ENCODE peak calls at places on chromosomes 4 and X, in seven cellular contexts. One of them, this sample, is unnamed.

GRCh38 chr4:102819588-102820365 is 7.6 kb downstream of the UBE2D3 start:
- DNase-seq in WERI-Rb-1: no peak
- DNase-seq in cardiac muscle cell: no peak
- DNase-seq in lung: no peak
- DNase-seq in hepatocyte: no peak
- DNase-seq in ovary: no peak
- DNase-seq in AG04450: no peak
- DNase-seq in this sample: peak

GRCh38 chr4:71270901-71271300 is 67.9 kb upstream of the SLC4A4 start:
- DNase-seq in WERI-Rb-1: peak
- DNase-seq in cardiac muscle cell: peak
- DNase-seq in lung: no peak
- DNase-seq in hepatocyte: peak
- DNase-seq in ovary: no peak
- DNase-seq in AG04450: no peak
- DNase-seq in this sample: peak

GRCh38 chr4:40177591-40177990 is 19.2 kb upstream of the RHOH start:
- DNase-seq in WERI-Rb-1: no peak
- DNase-seq in cardiac muscle cell: no peak
- DNase-seq in lung: no peak
- DNase-seq in hepatocyte: no peak
- DNase-seq in ovary: no peak
- DNase-seq in AG04450: no peak
- DNase-seq in this sample: no peak

GRCh38 chr4:7904942-7905341 is 34.7 kb downstream of the AFAP1 start:
- DNase-seq in WERI-Rb-1: no peak
- DNase-seq in cardiac muscle cell: peak
- DNase-seq in lung: no peak
- DNase-seq in hepatocyte: peak
- DNase-seq in ovary: no peak
- DNase-seq in AG04450: peak
- DNase-seq in this sample: no peak

GRCh38 chr4:189162888-189163287 is 777.8 kb upstream of the FRG1 start:
- DNase-seq in WERI-Rb-1: no peak
- DNase-seq in cardiac muscle cell: no peak
- DNase-seq in lung: no peak
- DNase-seq in hepatocyte: no peak
- DNase-seq in ovary: no peak
- DNase-seq in AG04450: no peak
- DNase-seq in this sample: no peak

GRCh38 chrX:116281106-116281505 is 110.6 kb downstream of the AGTR2 start:
- DNase-seq in WERI-Rb-1: no peak
- DNase-seq in cardiac muscle cell: no peak
- DNase-seq in lung: no peak
- DNase-seq in hepatocyte: no peak
- DNase-seq in ovary: no peak
- DNase-seq in AG04450: no peak
- DNase-seq in this sample: peak

GRCh38 chr4:183353557-183353956 is 31.3 kb upstream of the CLDN24 start:
- DNase-seq in WERI-Rb-1: no peak
- DNase-seq in cardiac muscle cell: no peak
- DNase-seq in lung: no peak
- DNase-seq in hepatocyte: no peak
- DNase-seq in ovary: no peak
- DNase-seq in AG04450: no peak
- DNase-seq in this sample: no peak

GRCh38 chr4:99979872-99980271 is 29.8 kb upstream of the H2AZ1 start:
- DNase-seq in WERI-Rb-1: no peak
- DNase-seq in cardiac muscle cell: no peak
- DNase-seq in lung: no peak
- DNase-seq in hepatocyte: no peak
- DNase-seq in ovary: no peak
- DNase-seq in AG04450: no peak
- DNase-seq in this sample: no peak

GRCh38 chr4:17544831-17545234 is 29.9 kb downstream of the CLRN2 start:
- DNase-seq in WERI-Rb-1: no peak
- DNase-seq in cardiac muscle cell: no peak
- DNase-seq in lung: no peak
- DNase-seq in hepatocyte: no peak
- DNase-seq in ovary: no peak
- DNase-seq in AG04450: no peak
- DNase-seq in this sample: no peak

GRCh38 chr4:61200991-61201526 is 933 bp downstream of the ADGRL3 start:
- DNase-seq in WERI-Rb-1: peak
- DNase-seq in cardiac muscle cell: peak
- DNase-seq in lung: no peak
- DNase-seq in hepatocyte: peak
- DNase-seq in ovary: peak
- DNase-seq in AG04450: no peak
- DNase-seq in this sample: no peak

GRCh38 chrX:16711219-16712115 is 1.0 kb downstream of the CTPS2 start:
- DNase-seq in WERI-Rb-1: peak
- DNase-seq in cardiac muscle cell: no peak
- DNase-seq in lung: no peak
- DNase-seq in hepatocyte: peak
- DNase-seq in ovary: peak
- DNase-seq in AG04450: no peak
- DNase-seq in this sample: no peak

GRCh38 chrX:141669689-141670088 is 28.9 kb downstream of the SPANXD start:
- DNase-seq in WERI-Rb-1: no peak
- DNase-seq in cardiac muscle cell: no peak
- DNase-seq in lung: peak
- DNase-seq in hepatocyte: no peak
- DNase-seq in ovary: no peak
- DNase-seq in AG04450: no peak
- DNase-seq in this sample: no peak

GRCh38 chrX:95055991-95056390 is 1382.0 kb downstream of the FAM133A start:
- DNase-seq in WERI-Rb-1: no peak
- DNase-seq in cardiac muscle cell: no peak
- DNase-seq in lung: no peak
- DNase-seq in hepatocyte: no peak
- DNase-seq in ovary: no peak
- DNase-seq in AG04450: no peak
- DNase-seq in this sample: no peak

DNA sequence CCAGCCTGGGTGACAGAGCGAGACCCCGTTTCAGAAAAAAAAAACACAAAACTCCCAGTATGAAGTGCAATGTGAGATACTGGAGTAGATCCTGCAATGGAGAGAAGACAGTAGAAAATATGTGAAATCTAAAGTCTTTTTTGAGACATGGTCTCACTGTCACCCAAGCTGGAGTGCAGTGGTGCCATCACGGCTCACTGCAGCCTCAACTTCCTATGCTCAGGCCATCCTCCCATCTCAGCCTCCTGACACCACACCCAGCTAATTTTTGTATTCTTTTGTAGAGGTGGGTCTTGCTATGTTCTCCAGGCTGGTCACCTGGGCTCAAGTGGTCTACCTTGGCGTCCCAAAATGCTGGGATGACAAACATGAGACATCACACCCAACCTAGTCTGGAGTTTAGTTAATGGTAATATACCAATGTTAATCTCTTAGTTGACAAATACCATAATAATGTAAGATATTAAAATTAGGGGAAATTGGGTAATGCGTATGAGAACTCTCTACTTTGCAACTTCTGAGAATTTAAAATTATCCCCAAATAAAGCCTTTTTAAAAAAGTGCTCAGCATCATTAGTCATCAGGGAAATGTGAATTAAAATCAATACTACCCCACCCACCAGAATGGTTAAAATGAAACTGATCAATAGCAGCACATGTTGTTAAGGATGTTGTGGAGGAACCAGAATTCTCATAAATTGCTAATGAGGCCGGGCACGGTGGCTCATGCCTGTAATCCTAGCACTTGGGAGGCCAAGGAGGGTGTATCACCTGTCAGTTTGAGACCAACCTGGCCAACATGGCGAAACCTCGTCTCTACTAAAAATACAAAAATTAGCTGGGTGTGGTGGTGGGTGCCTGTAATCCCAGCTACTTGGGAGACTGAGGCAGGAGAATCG is 15.0 kb downstream of the RBMX start:
- DNase-seq in WERI-Rb-1: no peak
- DNase-seq in cardiac muscle cell: no peak
- DNase-seq in lung: no peak
- DNase-seq in hepatocyte: no peak
- DNase-seq in ovary: no peak
- DNase-seq in AG04450: no peak
- DNase-seq in this sample: no peak
- H3K27ac ChIP-seq in WERI-Rb-1: no peak
- H3K27ac ChIP-seq in cardiac muscle cell: no peak
- H3K27ac ChIP-seq in lung: no peak
- H3K27ac ChIP-seq in hepatocyte: no peak
- H3K27ac ChIP-seq in ovary: no peak
- H3K27ac ChIP-seq in AG04450: no peak
- H3K27ac ChIP-seq in this sample: no peak

DNA sequence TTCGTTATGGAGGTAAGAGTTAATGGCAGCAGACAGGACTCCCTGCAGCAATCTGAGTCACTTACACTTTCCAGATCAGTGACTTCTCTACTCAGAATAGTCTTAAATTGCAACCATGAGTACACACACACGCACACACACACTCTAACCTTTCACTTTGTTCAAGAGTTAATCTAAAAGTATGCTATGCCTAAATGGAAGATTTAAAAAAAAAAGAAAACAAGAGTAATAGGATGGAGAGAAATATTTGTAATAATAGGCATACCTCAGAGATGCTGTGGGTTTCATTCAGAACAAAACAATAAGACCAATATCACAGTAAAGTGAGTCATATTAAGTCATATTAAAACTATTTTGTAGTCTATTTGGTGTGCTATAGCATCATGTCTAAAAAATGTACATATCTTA is 969.1 kb upstream of the PCDH10 start:
- DNase-seq in WERI-Rb-1: no peak
- DNase-seq in cardiac muscle cell: peak
- DNase-seq in lung: no peak
- DNase-seq in hepatocyte: no peak
- DNase-seq in ovary: no peak
- DNase-seq in AG04450: peak
- DNase-seq in this sample: no peak
- H3K27ac ChIP-seq in WERI-Rb-1: no peak
- H3K27ac ChIP-seq in cardiac muscle cell: no peak
- H3K27ac ChIP-seq in lung: no peak
- H3K27ac ChIP-seq in hepatocyte: no peak
- H3K27ac ChIP-seq in ovary: no peak
- H3K27ac ChIP-seq in AG04450: no peak
- H3K27ac ChIP-seq in this sample: no peak

GRCh38 chrX:130094712-130095111 is 15.6 kb downstream of the ELF4 start:
- DNase-seq in WERI-Rb-1: no peak
- DNase-seq in cardiac muscle cell: no peak
- DNase-seq in lung: no peak
- DNase-seq in hepatocyte: no peak
- DNase-seq in ovary: no peak
- DNase-seq in AG04450: no peak
- DNase-seq in this sample: no peak

GRCh38 chrX:130095249-130095648 is 15.0 kb downstream of the ELF4 start:
- DNase-seq in WERI-Rb-1: no peak
- DNase-seq in cardiac muscle cell: no peak
- DNase-seq in lung: no peak
- DNase-seq in hepatocyte: no peak
- DNase-seq in ovary: no peak
- DNase-seq in AG04450: no peak
- DNase-seq in this sample: no peak

GRCh38 chrX:130093271-130093670 is 17.0 kb downstream of the ELF4 start:
- DNase-seq in WERI-Rb-1: no peak
- DNase-seq in cardiac muscle cell: no peak
- DNase-seq in lung: no peak
- DNase-seq in hepatocyte: no peak
- DNase-seq in ovary: no peak
- DNase-seq in AG04450: no peak
- DNase-seq in this sample: no peak

GRCh38 chrX:130086414-130087207 is 23.7 kb downstream of the ELF4 start:
- DNase-seq in WERI-Rb-1: peak
- DNase-seq in cardiac muscle cell: no peak
- DNase-seq in lung: no peak
- DNase-seq in hepatocyte: no peak
- DNase-seq in ovary: no peak
- DNase-seq in AG04450: no peak
- DNase-seq in this sample: peak

GRCh38 chrX:130091976-130092522 is 18.2 kb downstream of the ELF4 start:
- DNase-seq in WERI-Rb-1: peak
- DNase-seq in cardiac muscle cell: no peak
- DNase-seq in lung: peak
- DNase-seq in hepatocyte: peak
- DNase-seq in ovary: no peak
- DNase-seq in AG04450: no peak
- DNase-seq in this sample: peak
- H3K27ac ChIP-seq in WERI-Rb-1: no peak
- H3K27ac ChIP-seq in cardiac muscle cell: no peak
- H3K27ac ChIP-seq in lung: peak
- H3K27ac ChIP-seq in hepatocyte: peak
- H3K27ac ChIP-seq in ovary: no peak
- H3K27ac ChIP-seq in AG04450: no peak
- H3K27ac ChIP-seq in this sample: peak

GRCh38 chr4:143481361-143481760 is 32.1 kb upstream of the SMARCA5 start:
- DNase-seq in WERI-Rb-1: no peak
- DNase-seq in cardiac muscle cell: no peak
- DNase-seq in lung: no peak
- DNase-seq in hepatocyte: no peak
- DNase-seq in ovary: no peak
- DNase-seq in AG04450: no peak
- DNase-seq in this sample: no peak
- H3K27ac ChIP-seq in WERI-Rb-1: no peak
- H3K27ac ChIP-seq in cardiac muscle cell: no peak
- H3K27ac ChIP-seq in lung: no peak
- H3K27ac ChIP-seq in hepatocyte: no peak
- H3K27ac ChIP-seq in ovary: no peak
- H3K27ac ChIP-seq in AG04450: no peak
- H3K27ac ChIP-seq in this sample: no peak

This sample was measured in small intestine.